ENCODE peak calls at places on chromosomes 2 and 18, in six cellular contexts. K, R, O, V, H and Z are unnamed samples.

GRCh38 chr18:76580288-76580962 is 85.4 kb upstream of the ZNF516 start:
- DNase-seq in K (no peak), R (no peak), O (no peak), V (no peak), H (no peak), Z (no peak)

GRCh38 chr18:26965206-26965605 is 99.7 kb upstream of the AQP4 start:
- DNase-seq in K (no peak), R (no peak), O (no peak), V (no peak), H (no peak), Z (no peak)

GRCh38 chr2:176174850-176175728 is 13.4 kb upstream of the HOXD1 start:
- DNase-seq in K (no peak), R (no peak), O (peak; percentile 59), V (no peak), H (no peak), Z (no peak)

GRCh38 chr2:203534486-203535077 is 519 bp downstream of the RAPH1 start:
- DNase-seq in K (peak; percentile 12), R (peak; percentile 43), O (peak; percentile 8), V (no peak), H (no peak), Z (peak; percentile 18)

GRCh38 chr18:45589559-45590041 is 25.7 kb upstream of the SLC14A2 start:
- DNase-seq in K (no peak), R (no peak), O (no peak), V (no peak), H (no peak), Z (no peak)

GRCh38 chr2:180753809-180754761 is 226.3 kb upstream of the UBE2E3 start:
- DNase-seq in K (no peak), R (no peak), O (no peak), V (no peak), H (no peak), Z (no peak)

GRCh38 chr2:18404708-18405107 is 155.7 kb downstream of the RDH14 start:
- DNase-seq in K (peak; percentile 32), R (no peak), O (peak; percentile 21), V (no peak), H (no peak), Z (no peak)

GRCh38 chr2:74740395-74741075 is 86.5 kb downstream of the SEMA4F start:
- DNase-seq in K (peak; percentile 76), R (no peak), O (no peak), V (no peak), H (peak; percentile 43), Z (no peak)

GRCh38 chr2:81260320-81260719 is 955.8 kb upstream of the LRRTM1 start:
- DNase-seq in K (no peak), R (no peak), O (no peak), V (no peak), H (no peak), Z (no peak)

GRCh38 chr2:45570671-45571334 is 40.3 kb downstream of the SRBD1 start:
- DNase-seq in K (peak; percentile 31), R (no peak), O (no peak), V (no peak), H (peak; percentile 2), Z (no peak)

GRCh38 chr2:39717067-39717466 is 51.4 kb downstream of the TMEM178A start:
- DNase-seq in K (peak; percentile 48), R (no peak), O (no peak), V (no peak), H (no peak), Z (no peak)

GRCh38 chr2:168138369-168138768 is 109.0 kb downstream of the STK39 start:
- DNase-seq in K (no peak), R (no peak), O (no peak), V (no peak), H (no peak), Z (no peak)

GRCh38 chr2:144274131-144274530 is 245.8 kb downstream of the ZEB2 start:
- DNase-seq in K (no peak), R (no peak), O (no peak), V (no peak), H (no peak), Z (no peak)

GRCh38 chr2:3604207-3604877 is 9.4 kb downstream of the COLEC11 start:
- DNase-seq in K (no peak), R (no peak), O (no peak), V (no peak), H (no peak), Z (no peak)

GRCh38 chr2:38214209-38214717 is 138.3 kb upstream of the CYP1B1 start:
- DNase-seq in K (no peak), R (no peak), O (no peak), V (no peak), H (no peak), Z (no peak)

GRCh38 chr18:61635901-61636528 is 256.8 kb downstream of the RNF152 start:
- DNase-seq in K (peak; percentile 18), R (no peak), O (peak; percentile 30), V (no peak), H (no peak), Z (peak; percentile 20)

GRCh38 chr2:66439291-66440010 is 4.5 kb downstream of the MEIS1 start:
- DNase-seq in K (no peak), R (no peak), O (no peak), V (no peak), H (no peak), Z (no peak)

GRCh38 chr2:24613154-24613814 is 122.2 kb downstream of the NCOA1 start:
- DNase-seq in K (peak; percentile 54), R (peak; percentile 2), O (peak; percentile 65), V (peak; percentile 32), H (peak; percentile 10), Z (peak; percentile 5)

GRCh38 chr2:84132371-84132770 is 326.7 kb downstream of the SUCLG1 start:
- DNase-seq in K (no peak), R (no peak), O (no peak), V (no peak), H (no peak), Z (no peak)

GRCh38 chr2:195199864-195200263 is 457.2 kb upstream of the SLC39A10 start:
- DNase-seq in K (no peak), R (no peak), O (no peak), V (no peak), H (no peak), Z (no peak)

GRCh38 chr18:22503803-22504202 is 86.1 kb upstream of the CTAGE1 start:
- DNase-seq in K (no peak), R (no peak), O (no peak), V (no peak), H (no peak), Z (no peak)

GRCh38 chr2:119305497-119306195 is 61.0 kb downstream of the C2orf76 start:
- DNase-seq in K (no peak), R (no peak), O (no peak), V (no peak), H (no peak), Z (no peak)

GRCh38 chr2:28730641-28731146 is 20.9 kb upstream of the PPP1CB start:
- DNase-seq in K (no peak), R (no peak), O (no peak), V (no peak), H (no peak), Z (no peak)

GRCh38 chr2:234288974-234289455 is 207.9 kb downstream of the ARL4C start:
- DNase-seq in K (peak; percentile 75), R (peak; percentile 25), O (peak; percentile 61), V (no peak), H (peak; percentile 41), Z (no peak)

GRCh38 chr2:240500561-240501423 is 57.0 kb downstream of the ANKMY1 start:
- DNase-seq in K (no peak), R (no peak), O (no peak), V (no peak), H (no peak), Z (no peak)
- TF ChIP-seq TAF1 in K (no peak), R (no peak), O (no peak), V (no peak), H (no peak), Z (no peak)

GRCh38 chr2:27446057-27446456 is 3.9 kb downstream of the KRTCAP3 start:
- DNase-seq in K (peak; percentile 33), R (no peak), O (no peak), V (no peak), H (no peak), Z (no peak)
- TF ChIP-seq POLR2A in K (no peak), R (no peak), O (no peak), V (no peak), H (no peak), Z (no peak)

GRCh38 chr18:75293591-75293990 is 83.0 kb downstream of the TSHZ1 start:
- DNase-seq in K (no peak), R (no peak), O (peak; percentile 3), V (no peak), H (no peak), Z (no peak)

GRCh38 chr18:75297731-75298130 is 87.1 kb downstream of the TSHZ1 start:
- DNase-seq in K (no peak), R (no peak), O (no peak), V (no peak), H (no peak), Z (no peak)
- TF ChIP-seq TAF1 in K (no peak), R (no peak), O (no peak), V (no peak), H (no peak), Z (no peak)

GRCh38 chr2:57850415-57851130 is 196.0 kb upstream of the VRK2 start:
- DNase-seq in K (no peak), R (no peak), O (no peak), V (no peak), H (no peak), Z (no peak)
- TF ChIP-seq POLR2A in K (no peak), R (no peak), O (no peak), V (no peak), H (no peak), Z (no peak)

GRCh38 chr2:191328150-191328809 is 83.1 kb downstream of the MYO1B start:
- DNase-seq in K (peak; percentile 51), R (no peak), O (no peak), V (no peak), H (no peak), Z (no peak)

GRCh38 chr2:191325651-191326365 is 80.6 kb downstream of the MYO1B start:
- DNase-seq in K (no peak), R (no peak), O (no peak), V (no peak), H (no peak), Z (no peak)

GRCh38 chr2:191333911-191334357 is 88.7 kb downstream of the MYO1B start:
- DNase-seq in K (no peak), R (no peak), O (peak; percentile 1), V (no peak), H (no peak), Z (no peak)

GRCh38 chr2:191327484-191327883 is 82.3 kb downstream of the MYO1B start:
- DNase-seq in K (no peak), R (no peak), O (no peak), V (no peak), H (no peak), Z (no peak)

GRCh38 chr2:191329841-191330240 is 84.6 kb downstream of the MYO1B start:
- DNase-seq in K (no peak), R (no peak), O (no peak), V (no peak), H (no peak), Z (no peak)
- TF ChIP-seq TAF1 in K (no peak), R (no peak), O (no peak), V (no peak), H (no peak), Z (no peak)